ENCODE peak calls at places on chromosomes 4 and X, in six cellular contexts. L is IMR-90, I is H1, W is neuronal stem cell, S is H9, T is trophoblast cell. H is an unnamed sample.

GRCh38 chr4:71944956-71945355 is 86.8 kb upstream of the NPFFR2 start:
- DNase-seq in L (peak), S (no peak), W (no peak), T (no peak), I (no peak), H (peak)

GRCh38 chr4:101178731-101179130 is 168.6 kb downstream of the PPP3CA start:
- DNase-seq in S (no peak), T (no peak), I (no peak), W (no peak), L (peak), H (no peak)

GRCh38 chr4:761739-762138 is 56.1 kb downstream of the PCGF3 start:
- DNase-seq in S (no peak), I (no peak), T (peak), W (no peak), L (no peak), H (no peak)

GRCh38 chr4:173182403-173182802 is 13.8 kb downstream of the GALNT7 start:
- DNase-seq in I (no peak), T (peak), W (no peak), S (no peak), L (peak), H (peak)

GRCh38 chr4:151347490-151347889 is 22.1 kb upstream of the SH3D19 start:
- DNase-seq in S (no peak), L (no peak), W (no peak), T (no peak), I (no peak), H (no peak)

GRCh38 chrX:72048515-72049455 is 82.9 kb downstream of the RTL5 start:
- DNase-seq in I (no peak), W (no peak), T (no peak), S (no peak), L (no peak), H (no peak)

GRCh38 chr4:76590847-76591281 is 155.8 kb downstream of the SHROOM3 start:
- DNase-seq in I (no peak), T (peak), S (no peak), W (no peak), L (peak), H (no peak)

GRCh38 chr4:6568689-6569332 is 6.2 kb upstream of the MAN2B2 start:
- DNase-seq in T (peak), S (no peak), W (no peak), I (no peak), L (peak), H (peak)

GRCh38 chrX:18984381-18985185 is 669 bp upstream of the PHKA2 start:
- DNase-seq in L (peak), W (peak), I (no peak), S (peak), T (peak), H (peak)

GRCh38 chr4:43330288-43330687 is 437.8 kb downstream of the GRXCR1 start:
- DNase-seq in L (peak), S (no peak), I (no peak), W (no peak), T (no peak), H (peak)

GRCh38 chr4:175369087-175369486 is 443.0 kb downstream of the GPM6A start:
- DNase-seq in T (no peak), L (peak), W (no peak), I (no peak), S (no peak), H (peak)

GRCh38 chr4:173446416-173446815 is 47.5 kb upstream of the SCRG1 start:
- DNase-seq in S (no peak), W (no peak), T (no peak), L (no peak), I (no peak), H (no peak)

GRCh38 chr4:4726051-4726450 is 133.4 kb upstream of the MSX1 start:
- DNase-seq in W (no peak), T (no peak), S (no peak), L (no peak), I (no peak), H (no peak)

GRCh38 chrX:150324035-150324728 is 38.9 kb upstream of the MAMLD1 start:
- DNase-seq in I (no peak), W (no peak), T (peak), L (peak), S (no peak), H (peak)

GRCh38 chrX:107731831-107732502 is 43.6 kb downstream of the TSC22D3 start:
- DNase-seq in T (no peak), S (peak), W (no peak), I (no peak), L (peak), H (peak)

GRCh38 chr4:87502580-87503238 is 26.5 kb downstream of the SPARCL1 start:
- DNase-seq in L (peak), I (no peak), T (no peak), W (no peak), S (no peak), H (peak)

GRCh38 chrX:8364369-8365141 is 100.1 kb upstream of the VCX3B start:
- DNase-seq in I (peak), S (peak), T (peak), W (peak), L (no peak), H (peak)

GRCh38 chrX:24965400-24965799 is 50.4 kb downstream of the ARX start:
- DNase-seq in T (no peak), W (no peak), I (no peak), L (no peak), S (no peak), H (no peak)
- H3K14ac ChIP-seq in T (no peak), W (no peak), I (no peak), L (no peak), S (no peak), H (no peak)

GRCh38 chrX:2576793-2577192 is 76.0 kb upstream of the DHRSX start:
- DNase-seq in T (peak), W (no peak), S (no peak), L (no peak), I (no peak), H (no peak)
- H3K4me2 ChIP-seq in T (no peak), W (no peak), S (no peak), L (no peak), I (no peak), H (no peak)

GRCh38 chrX:16712825-16713155 is 321 bp upstream of the CTPS2 start:
- DNase-seq in W (no peak), I (no peak), S (no peak), L (no peak), T (no peak), H (no peak)

GRCh38 chrX:16711219-16712115 is 1.0 kb downstream of the CTPS2 start:
- DNase-seq in S (no peak), T (no peak), I (no peak), W (peak), L (no peak), H (no peak)

GRCh38 chrX:16708016-16708415 is 4.5 kb downstream of the CTPS2 start:
- DNase-seq in S (no peak), L (no peak), W (no peak), I (no peak), T (no peak), H (no peak)

GRCh38 chrX:16714504-16714903 is 2.0 kb upstream of the CTPS2 start:
- DNase-seq in W (no peak), I (no peak), L (no peak), T (no peak), S (no peak), H (no peak)

GRCh38 chrX:16712116-16712824 is at the start of gene CTPS2:
- DNase-seq in W (peak), T (peak), L (peak), S (peak), I (no peak), H (peak)
- H3K14ac ChIP-seq in W (no peak), T (peak), L (peak), S (peak), I (no peak), H (peak)

GRCh38 chrX:106702636-106703035 is 23.9 kb upstream of the RNF128 start:
- DNase-seq in L (no peak), W (no peak), T (no peak), S (no peak), I (no peak), H (no peak)
- H3K4me2 ChIP-seq in L (no peak), W (no peak), T (no peak), S (no peak), I (no peak), H (no peak)

H was measured in mesenchymal stem cell.